ENCODE peak calls at places on chromosomes 7 and 10, in eight cellular contexts. S, J, T, L, D, G, V and K are unnamed samples. For H3K9me3, the result is how much of the 10 kb centered on the place peaks cover.

GRCh38 chr10:77111611-77112550 is 525.7 kb downstream of the KCNMA1 start:
- DNase-seq in S (no peak), J (peak), T (peak), L (no peak), D (no peak), G (peak), V (peak), K (peak)

GRCh38 chr10:97718659-97719142 is 5.2 kb downstream of the MARVELD1 start:
- DNase-seq in S (no peak), J (no peak), T (peak), L (peak), D (peak), G (no peak), V (peak), K (no peak)

GRCh38 chr7:3033581-3033980 is 10.1 kb downstream of the CARD11 start:
- DNase-seq in S (no peak), J (no peak), T (no peak), L (no peak), D (no peak), G (no peak), V (no peak), K (no peak)

GRCh38 chr7:123571684-123572083 is 14.1 kb upstream of the NDUFA5 start:
- DNase-seq in S (no peak), J (no peak), T (no peak), L (no peak), D (no peak), G (no peak), V (no peak), K (no peak)

GRCh38 chr10:4353964-4354363 is 472.0 kb upstream of the AKR1E2 start:
- DNase-seq in S (no peak), J (no peak), T (no peak), L (no peak), D (no peak), G (no peak), V (no peak), K (no peak)

GRCh38 chr7:134520130-134520529 is 7.2 kb upstream of the AKR1B10 start:
- DNase-seq in S (no peak), J (no peak), T (no peak), L (no peak), D (no peak), G (no peak), V (no peak), K (no peak)

GRCh38 chr10:84007482-84007881 is 131.8 kb upstream of the GHITM start:
- DNase-seq in S (no peak), J (no peak), T (no peak), L (no peak), D (no peak), G (no peak), V (no peak), K (no peak)

GRCh38 chr10:6408799-6409198 is 171.3 kb downstream of the PRKCQ start:
- DNase-seq in S (no peak), J (no peak), T (no peak), L (no peak), D (no peak), G (no peak), V (no peak), K (no peak)

GRCh38 chr7:134780166-134780853 is 876 bp downstream of the CALD1 start:
- DNase-seq in S (no peak), J (no peak), T (no peak), L (no peak), D (no peak), G (peak), V (no peak), K (no peak)

GRCh38 chr10:106086391-106086790 is 1078.1 kb downstream of the SORCS1 start:
- DNase-seq in S (no peak), J (no peak), T (no peak), L (no peak), D (no peak), G (no peak), V (no peak), K (no peak)

GRCh38 chr10:106078796-106079576 is 1085.5 kb downstream of the SORCS1 start:
- DNase-seq in S (no peak), J (no peak), T (no peak), L (no peak), D (no peak), G (no peak), V (no peak), K (peak)

GRCh38 chr10:106082865-106083264 is 1081.6 kb downstream of the SORCS1 start:
- DNase-seq in S (no peak), J (no peak), T (no peak), L (no peak), D (no peak), G (no peak), V (no peak), K (peak)

GRCh38 chr10:106083572-106083971 is 1080.9 kb downstream of the SORCS1 start:
- DNase-seq in S (no peak), J (no peak), T (no peak), L (no peak), D (no peak), G (no peak), V (no peak), K (no peak)
- H3K9me3 ChIP-seq in S (under half), J (under half), T (under half), L (under half), D (under half), G (under half), V (under half), K (under half)

GRCh38 chr10:35712486-35712885 is 70.4 kb upstream of the FZD8 start:
- DNase-seq in S (no peak), J (no peak), T (no peak), L (no peak), D (no peak), G (no peak), V (no peak), K (no peak)

GRCh38 chr10:35722226-35722625 is 80.1 kb upstream of the FZD8 start:
- DNase-seq in S (no peak), J (no peak), T (no peak), L (no peak), D (no peak), G (no peak), V (no peak), K (no peak)

GRCh38 chr10:35711615-35712411 is 69.7 kb upstream of the FZD8 start:
- DNase-seq in S (no peak), J (no peak), T (no peak), L (no peak), D (no peak), G (no peak), V (no peak), K (no peak)

DNA sequence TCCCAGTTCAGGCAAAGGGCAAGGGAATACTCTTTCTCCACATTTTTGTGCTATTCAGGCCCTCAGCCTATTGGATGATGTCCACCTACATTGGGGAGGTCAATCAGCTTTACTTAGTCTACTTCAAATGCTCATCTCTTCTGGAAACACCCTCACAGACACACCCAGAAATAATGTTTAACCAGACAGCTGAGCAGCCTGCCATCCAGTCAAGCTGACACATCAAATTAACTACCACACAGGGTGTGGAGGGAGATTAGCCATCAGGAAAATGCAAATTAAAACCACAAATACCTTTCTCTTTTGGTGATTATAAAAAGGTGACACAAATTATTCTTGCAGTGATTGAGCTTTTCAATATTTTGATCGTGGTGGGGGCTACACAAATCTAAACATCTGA is 74.7 kb upstream of the FZD8 start:
- DNase-seq in S (no peak), J (no peak), T (no peak), L (no peak), D (no peak), G (no peak), V (no peak), K (no peak)
- H3K9me3 ChIP-seq in S (under half), J (under half), T (under half), L (under half), D (under half), G (under half), V (under half), K (under half)

DNA sequence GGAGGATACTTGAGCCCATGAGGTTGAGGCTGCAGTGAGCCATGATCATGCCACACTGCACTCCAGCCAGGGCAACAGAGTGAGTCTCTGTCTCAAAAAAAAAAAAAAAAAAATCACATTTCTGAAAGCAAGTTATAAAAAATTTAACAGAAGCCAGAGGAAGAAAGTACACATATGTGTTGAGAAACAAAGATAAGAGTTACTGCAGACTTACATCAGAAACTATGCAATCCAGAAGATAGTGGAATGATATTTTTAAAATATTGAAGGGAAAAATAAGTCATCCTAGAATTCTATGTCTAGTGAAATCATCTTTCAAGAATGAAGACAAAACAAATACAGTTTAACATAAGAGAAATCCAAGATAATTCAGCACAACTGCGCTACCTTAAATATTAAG is 46.9 kb downstream of the ZNF518A start:
- DNase-seq in S (no peak), J (no peak), T (no peak), L (no peak), D (no peak), G (no peak), V (no peak), K (no peak)
- H3K9me3 ChIP-seq in S (under half), J (under half), T (under half), L (half or more), D (under half), G (under half), V (under half), K (under half)

DNA sequence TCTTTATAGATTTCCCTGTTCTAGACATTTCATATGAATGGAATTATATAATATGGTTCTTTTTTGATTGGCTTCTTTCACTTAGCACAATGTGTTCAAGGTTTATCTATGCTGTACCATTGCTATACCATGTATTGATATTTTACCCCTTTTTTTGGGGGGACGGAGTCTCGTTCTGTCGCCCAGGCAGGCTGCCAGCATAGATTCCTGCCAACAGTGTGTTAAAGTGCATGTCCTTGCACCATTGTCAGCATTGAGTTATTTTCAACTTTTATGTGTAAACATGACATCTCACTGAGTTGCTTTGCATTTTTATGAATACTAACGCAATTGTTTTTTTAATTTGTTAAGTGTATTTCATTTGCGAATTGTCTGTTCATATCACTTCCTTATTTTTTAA is 4.9 kb downstream of the ABCC2 start:
- DNase-seq in S (no peak), J (no peak), T (no peak), L (no peak), D (no peak), G (no peak), V (no peak), K (no peak)
- H3K9me3 ChIP-seq in S (under half), J (under half), T (under half), L (under half), D (under half), G (under half), V (under half), K (under half)